ENCODE peak calls at places on chromosomes 16 and 17, in eight cellular contexts. B, R, H, M, D, L, Z and P are unnamed samples.

GRCh38 chr16:14409563-14409962 is 220.5 kb downstream of the PARN start:
- DNase-seq in B (peak), R (peak), H (peak), M (no peak), D (no peak), L (peak), Z (peak), P (no peak)

GRCh38 chr17:18107061-18107460 is 1.5 kb upstream of the MYO15A start:
- DNase-seq in B (no peak), R (no peak), H (no peak), M (peak), D (no peak), L (no peak), Z (no peak), P (no peak)

GRCh38 chr16:1940273-1941161 is 2.5 kb downstream of the MSRB1 start:
- DNase-seq in B (no peak), R (no peak), H (no peak), M (peak), D (peak), L (no peak), Z (no peak), P (no peak)

GRCh38 chr16:72349719-72350118 is 177.8 kb upstream of the PMFBP1 start:
- DNase-seq in B (no peak), R (no peak), H (no peak), M (no peak), D (no peak), L (no peak), Z (no peak), P (no peak)

GRCh38 chr17:13510062-13510461 is 91.7 kb downstream of the HS3ST3A1 start:
- DNase-seq in B (peak), R (no peak), H (no peak), M (no peak), D (no peak), L (no peak), Z (no peak), P (peak)

GRCh38 chr17:1485311-1485747 is 7.2 kb downstream of the MYO1C start:
- DNase-seq in B (no peak), R (peak), H (no peak), M (no peak), D (peak), L (peak), Z (peak), P (no peak)

GRCh38 chr17:42670925-42671657 is 5.7 kb downstream of the PLEKHH3 start:
- DNase-seq in B (no peak), R (no peak), H (no peak), M (no peak), D (no peak), L (no peak), Z (no peak), P (no peak)

GRCh38 chr16:23640669-23640958 is 496 bp downstream of the PALB2 start:
- DNase-seq in B (no peak), R (no peak), H (no peak), M (no peak), D (no peak), L (no peak), Z (no peak), P (peak)

GRCh38 chr17:8221663-8222379 is 11.4 kb upstream of the AURKB start:
- DNase-seq in B (peak), R (peak), H (peak), M (peak), D (peak), L (peak), Z (peak), P (peak)
- TF ChIP-seq POLR2A in B (no peak), R (no peak), H (no peak), M (peak), D (no peak), L (no peak), Z (no peak), P (no peak)

DNA sequence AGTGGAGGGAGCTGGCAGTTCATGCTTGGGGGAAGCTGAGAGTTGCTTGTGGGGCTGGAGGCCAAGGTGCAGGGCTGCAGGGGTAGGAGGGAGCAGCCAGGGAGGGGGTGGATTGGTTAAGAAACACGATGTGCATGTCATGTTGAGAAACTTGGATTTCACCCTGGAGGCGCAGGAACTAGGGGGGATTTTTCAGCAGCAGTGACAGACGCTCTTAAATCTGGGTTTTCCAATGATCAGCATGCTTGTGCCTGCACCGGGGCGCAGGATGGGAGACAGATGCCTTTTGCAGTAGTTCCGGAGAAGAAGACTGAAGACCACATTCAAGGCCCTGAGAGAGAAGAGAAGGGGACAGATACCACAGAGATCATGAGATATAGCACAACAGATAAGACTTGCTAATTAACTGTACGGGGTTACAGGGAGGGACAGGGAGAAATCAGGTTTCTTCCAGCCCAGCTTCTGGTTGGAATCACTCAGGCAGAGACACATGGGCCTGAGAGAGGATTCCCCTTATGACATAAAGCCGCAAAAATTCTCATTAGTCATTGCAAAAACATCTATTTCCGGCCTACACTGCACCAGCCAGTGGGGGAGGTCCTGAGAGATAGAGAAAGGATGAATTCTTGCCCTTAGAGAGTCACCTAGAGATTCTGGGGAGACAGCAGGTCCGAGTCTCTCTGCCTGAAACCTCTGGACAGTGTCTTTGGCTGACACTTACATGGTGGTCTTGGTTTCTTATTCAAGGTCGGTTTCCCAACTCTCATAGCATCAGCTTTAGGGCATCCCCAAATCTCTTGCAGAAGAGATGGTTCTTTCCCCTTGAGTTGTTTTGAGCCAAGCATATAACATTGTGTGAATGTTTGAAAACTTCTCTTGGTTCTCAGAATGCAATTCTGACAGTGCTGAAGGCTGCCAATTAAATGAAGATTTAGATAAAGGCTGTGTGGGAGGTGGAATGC is 27.1 kb downstream of the CDH13 start:
- DNase-seq in B (peak), R (no peak), H (peak), M (no peak), D (peak), L (no peak), Z (no peak), P (no peak)
- TF ChIP-seq POLR2A in B (peak), R (no peak), H (no peak), M (no peak), D (no peak), L (no peak), Z (no peak), P (no peak)

GRCh38 chr16:8887952-8888560 is 5.9 kb downstream of the LITAFD start:
- DNase-seq in B (peak), R (no peak), H (peak), M (peak), D (no peak), L (no peak), Z (peak), P (peak)
- TF ChIP-seq POLR2A in B (no peak), R (no peak), H (no peak), M (no peak), D (no peak), L (no peak), Z (no peak), P (no peak)

GRCh38 chr16:78519896-78520295 is 420.4 kb downstream of the WWOX start:
- DNase-seq in B (no peak), R (no peak), H (no peak), M (no peak), D (no peak), L (no peak), Z (peak), P (no peak)

GRCh38 chr16:78523212-78523995 is 423.9 kb downstream of the WWOX start:
- DNase-seq in B (no peak), R (no peak), H (no peak), M (no peak), D (no peak), L (no peak), Z (no peak), P (no peak)

GRCh38 chr16:78524066-78524595 is 424.7 kb downstream of the WWOX start:
- DNase-seq in B (no peak), R (no peak), H (no peak), M (no peak), D (no peak), L (no peak), Z (no peak), P (no peak)

GRCh38 chr16:78520470-78520869 is 421.0 kb downstream of the WWOX start:
- DNase-seq in B (no peak), R (no peak), H (no peak), M (no peak), D (no peak), L (no peak), Z (peak), P (no peak)

GRCh38 chr16:78522327-78522726 is 422.9 kb downstream of the WWOX start:
- DNase-seq in B (no peak), R (no peak), H (no peak), M (no peak), D (no peak), L (no peak), Z (no peak), P (no peak)
- TF ChIP-seq POLR2A in B (no peak), R (no peak), H (no peak), M (no peak), D (no peak), L (no peak), Z (no peak), P (no peak)

GRCh38 chr17:7576432-7576937 is 3.0 kb upstream of the CD68 start:
- DNase-seq in B (no peak), R (no peak), H (no peak), M (no peak), D (no peak), L (no peak), Z (no peak), P (no peak)
- TF ChIP-seq POLR2A in B (no peak), R (no peak), H (no peak), M (no peak), D (no peak), L (no peak), Z (no peak), P (peak)

GRCh38 chr17:80442305-80442659 is 27.3 kb downstream of the ENDOV start:
- DNase-seq in B (no peak), R (no peak), H (no peak), M (no peak), D (no peak), L (no peak), Z (no peak), P (no peak)
- TF ChIP-seq POLR2A in B (no peak), R (no peak), H (no peak), M (no peak), D (no peak), L (no peak), Z (no peak), P (no peak)

GRCh38 chr17:27546624-27547300 is 84.2 kb upstream of the LGALS9 start:
- DNase-seq in B (peak), R (no peak), H (no peak), M (no peak), D (no peak), L (no peak), Z (no peak), P (peak)
- TF ChIP-seq POLR2A in B (no peak), R (no peak), H (no peak), M (no peak), D (no peak), L (no peak), Z (no peak), P (no peak)

GRCh38 chr16:89274561-89275283 is 57.2 kb downstream of the ZNF778 start:
- DNase-seq in B (no peak), R (no peak), H (no peak), M (no peak), D (no peak), L (no peak), Z (no peak), P (no peak)

GRCh38 chr16:89273741-89274472 is 56.4 kb downstream of the ZNF778 start:
- DNase-seq in B (no peak), R (no peak), H (no peak), M (no peak), D (no peak), L (no peak), Z (no peak), P (no peak)

GRCh38 chr16:89275837-89276720 is 58.6 kb downstream of the ZNF778 start:
- DNase-seq in B (no peak), R (no peak), H (no peak), M (no peak), D (no peak), L (peak), Z (no peak), P (no peak)

GRCh38 chr16:89277049-89277448 is 59.5 kb downstream of the ZNF778 start:
- DNase-seq in B (no peak), R (no peak), H (no peak), M (no peak), D (no peak), L (no peak), Z (no peak), P (no peak)

GRCh38 chr16:89275284-89275584 is 57.7 kb downstream of the ZNF778 start:
- DNase-seq in B (no peak), R (no peak), H (no peak), M (no peak), D (no peak), L (no peak), Z (no peak), P (no peak)
- TF ChIP-seq POLR2A in B (no peak), R (no peak), H (no peak), M (no peak), D (no peak), L (no peak), Z (no peak), P (no peak)

DNA sequence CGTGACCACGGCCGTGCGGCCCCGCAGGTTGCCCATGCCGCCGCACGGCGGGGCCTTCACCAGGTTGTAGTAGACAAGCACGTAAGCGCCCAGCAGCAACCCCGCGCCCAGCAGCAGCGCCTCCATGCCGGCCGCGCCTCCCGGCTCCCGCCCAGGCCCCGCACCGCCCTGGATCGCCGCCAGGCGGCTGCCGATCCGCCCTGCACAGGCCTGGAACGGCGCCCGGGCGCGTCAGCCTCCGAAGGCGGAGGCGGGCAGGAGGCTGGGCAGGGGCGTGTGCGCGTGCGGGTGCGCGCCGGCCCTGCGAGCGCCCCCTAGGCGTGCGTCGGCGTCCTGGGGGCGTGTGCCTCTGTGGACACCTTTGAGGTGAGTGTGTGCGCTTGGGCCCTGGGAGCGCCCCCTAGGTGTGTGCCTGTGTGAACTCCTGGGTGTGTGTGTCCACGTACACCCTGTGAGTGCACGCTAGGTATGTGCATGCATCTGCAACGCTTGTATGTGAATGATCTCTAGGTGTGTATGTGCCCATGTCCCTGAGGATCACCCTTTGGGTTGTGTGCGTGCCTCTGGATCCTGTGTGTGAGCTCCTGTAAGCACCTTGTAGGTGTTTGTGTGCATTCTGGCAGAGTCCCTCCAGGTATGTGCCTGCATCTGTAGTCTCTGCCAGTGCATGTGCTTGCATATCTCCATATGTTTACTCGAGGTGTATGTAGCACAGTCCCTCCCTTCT is at the start of gene DHRS13:
- DNase-seq in B (peak), R (peak), H (peak), M (peak), D (peak), L (peak), Z (peak), P (peak)
- TF ChIP-seq POLR2A in B (no peak), R (no peak), H (no peak), M (peak), D (no peak), L (no peak), Z (no peak), P (peak)

GRCh38 chr17:45382982-45383381 is 49.7 kb downstream of the ARHGAP27 start:
- DNase-seq in B (no peak), R (no peak), H (no peak), M (no peak), D (no peak), L (no peak), Z (no peak), P (peak)

GRCh38 chr17:45381001-45381400 is 51.7 kb downstream of the ARHGAP27 start:
- DNase-seq in B (no peak), R (no peak), H (no peak), M (no peak), D (no peak), L (no peak), Z (no peak), P (no peak)

GRCh38 chr17:45382226-45382625 is 50.4 kb downstream of the ARHGAP27 start:
- DNase-seq in B (peak), R (no peak), H (no peak), M (no peak), D (no peak), L (no peak), Z (no peak), P (peak)

GRCh38 chr17:45377401-45377800 is 55.3 kb downstream of the ARHGAP27 start:
- DNase-seq in B (no peak), R (no peak), H (no peak), M (no peak), D (no peak), L (no peak), Z (no peak), P (no peak)

DNA sequence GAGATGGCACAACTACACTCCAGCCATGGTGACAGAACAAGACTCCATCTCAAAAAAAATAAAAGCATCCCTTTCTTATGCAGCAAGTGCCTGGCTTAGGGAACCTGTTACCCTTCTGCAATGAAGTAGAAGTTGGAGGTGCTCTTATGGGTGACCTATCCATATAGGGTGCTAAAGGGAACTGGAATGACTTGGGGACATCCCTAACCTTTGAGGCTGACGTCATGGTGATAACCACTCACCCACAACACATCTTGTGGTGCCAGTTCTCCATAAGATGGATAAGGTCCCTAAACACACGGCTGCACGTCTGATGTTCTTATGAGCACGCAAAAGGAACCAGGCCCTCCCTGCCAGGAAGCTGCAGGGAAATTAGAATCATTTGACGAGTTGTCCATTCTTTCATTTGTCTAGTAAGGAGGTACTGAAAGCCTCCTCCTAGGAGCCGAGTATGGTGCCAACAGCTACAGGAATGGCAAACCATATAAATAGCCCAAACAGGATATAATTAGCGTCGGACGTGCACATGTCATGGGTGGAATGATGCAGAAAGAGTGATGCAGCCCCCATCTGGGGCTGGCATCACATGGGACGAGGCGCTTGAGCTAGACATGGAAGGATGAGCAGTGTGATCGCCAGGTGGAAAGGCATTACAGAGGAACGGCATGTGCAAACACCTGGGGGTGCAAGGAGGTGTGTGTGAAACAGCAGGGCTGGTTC is 52.5 kb downstream of the ARHGAP27 start:
- DNase-seq in B (no peak), R (no peak), H (no peak), M (no peak), D (no peak), L (no peak), Z (no peak), P (no peak)
- TF ChIP-seq POLR2A in B (no peak), R (no peak), H (no peak), M (no peak), D (no peak), L (no peak), Z (no peak), P (no peak)